ENCODE peak calls at places on chromosomes 11 and 22, in ten cellular contexts. M is CD8-positive, alpha-beta memory T cell; N is uterus; Y is dorsolateral prefrontal cortex; V is lower lobe of right lung; X is A549; L is AG04449; F is heart right ventricle; A is stomach; D is cardiac fibroblast. J is an unnamed sample.

GRCh38 chr11:9851366-9851765 is 187.5 kb downstream of the SWAP70 start:
- DNase-seq in M (no peak), N (no peak), Y (no peak), V (no peak), X (no peak), L (peak), F (no peak), A (no peak), D (peak), J (peak)

GRCh38 chr11:13287026-13287425 is 9.4 kb downstream of the BMAL1 start:
- DNase-seq in M (peak), N (no peak), Y (no peak), V (no peak), X (no peak), L (no peak), F (no peak), A (no peak), D (no peak), J (no peak)

GRCh38 chr11:57324154-57324885 is 432 bp downstream of the TNKS1BP1 start:
- DNase-seq in M (no peak), N (peak), Y (peak), V (peak), X (peak), L (no peak), F (peak), A (peak), D (peak), J (peak)

GRCh38 chr11:118152552-118153471 is at the start of gene SCN4B:
- DNase-seq in M (no peak), N (peak), Y (peak), V (peak), X (peak), L (no peak), F (peak), A (peak), D (peak), J (peak)

GRCh38 chr22:45977003-45977395 is at the start of gene WNT7B:
- DNase-seq in M (no peak), N (no peak), Y (no peak), V (peak), X (peak), L (no peak), F (no peak), A (no peak), D (no peak), J (peak)

GRCh38 chr11:95599959-95600586 is 189.5 kb downstream of the FAM76B start:
- DNase-seq in M (no peak), N (no peak), Y (no peak), V (no peak), X (no peak), L (no peak), F (no peak), A (no peak), D (no peak), J (no peak)

GRCh38 chr11:128757886-128758612 is 64.2 kb downstream of the FLI1 start:
- DNase-seq in M (no peak), N (no peak), Y (no peak), V (no peak), X (no peak), L (no peak), F (no peak), A (no peak), D (no peak), J (peak)

GRCh38 chr11:74896311-74896710 is 52.6 kb downstream of the XRRA1 start:
- DNase-seq in M (no peak), N (no peak), Y (no peak), V (no peak), X (no peak), L (no peak), F (no peak), A (no peak), D (no peak), J (no peak)

GRCh38 chr22:37033605-37034430 is 14.3 kb downstream of the MPST start:
- DNase-seq in M (no peak), N (no peak), Y (no peak), V (no peak), X (no peak), L (no peak), F (no peak), A (no peak), D (no peak), J (no peak)

GRCh38 chr22:47204002-47204979 is 441.8 kb downstream of the TBC1D22A start:
- DNase-seq in M (no peak), N (no peak), Y (no peak), V (no peak), X (no peak), L (no peak), F (no peak), A (peak), D (peak), J (no peak)

GRCh38 chr11:236774-237767 is at the start of gene PSMD13:
- DNase-seq in M (peak), N (peak), Y (peak), V (peak), X (peak), L (no peak), F (peak), A (peak), D (peak), J (peak)

GRCh38 chr22:24409707-24410106 is 17.7 kb upstream of the ADORA2A start:
- DNase-seq in M (no peak), N (no peak), Y (no peak), V (no peak), X (no peak), L (no peak), F (no peak), A (no peak), D (no peak), J (peak)

GRCh38 chr11:28835790-28836189 is 727.6 kb downstream of the METTL15 start:
- DNase-seq in M (no peak), N (no peak), Y (no peak), V (no peak), X (peak), L (no peak), F (no peak), A (no peak), D (peak), J (peak)

GRCh38 chr22:17769013-17769715 is 5.1 kb downstream of the BID start:
- DNase-seq in M (no peak), N (no peak), Y (no peak), V (peak), X (no peak), L (no peak), F (no peak), A (no peak), D (no peak), J (no peak)

GRCh38 chr22:45548991-45549736 is 46.5 kb downstream of the FBLN1 start:
- DNase-seq in M (no peak), N (peak), Y (no peak), V (no peak), X (peak), L (no peak), F (no peak), A (peak), D (peak), J (peak)

GRCh38 chr22:22848364-22848866 is 39.2 kb upstream of the IGLL5 start:
- DNase-seq in M (peak), N (no peak), Y (peak), V (peak), X (peak), L (no peak), F (peak), A (peak), D (peak), J (peak)

GRCh38 chr22:40547729-40548143 is 88.8 kb downstream of the MRTFA start:
- DNase-seq in M (no peak), N (no peak), Y (no peak), V (no peak), X (no peak), L (no peak), F (no peak), A (no peak), D (no peak), J (peak)

GRCh38 chr22:26885441-26886261 is 228.3 kb downstream of the MIAT start:
- DNase-seq in M (no peak), N (no peak), Y (no peak), V (no peak), X (no peak), L (no peak), F (no peak), A (no peak), D (no peak), J (no peak)

GRCh38 chr11:1870721-1871466 is 18.0 kb downstream of the LSP1 start:
- DNase-seq in M (peak), N (no peak), Y (peak), V (peak), X (no peak), L (no peak), F (no peak), A (no peak), D (no peak), J (no peak)

GRCh38 chr11:70618471-70619101 is 220.3 kb downstream of the CTTN start:
- DNase-seq in M (no peak), N (no peak), Y (no peak), V (no peak), X (no peak), L (no peak), F (no peak), A (no peak), D (no peak), J (no peak)

GRCh38 chr11:134802116-134802515 is 390.1 kb upstream of the B3GAT1 start:
- DNase-seq in M (no peak), N (no peak), Y (no peak), V (no peak), X (no peak), L (no peak), F (no peak), A (no peak), D (no peak), J (no peak)

GRCh38 chr11:125464266-125464662 is 31.8 kb downstream of the FEZ1 start:
- DNase-seq in M (no peak), N (no peak), Y (no peak), V (no peak), X (peak), L (no peak), F (no peak), A (no peak), D (peak), J (peak)

GRCh38 chr11:69537126-69537525 is 55.7 kb downstream of the LINC01488 start:
- DNase-seq in M (no peak), N (no peak), Y (no peak), V (no peak), X (no peak), L (no peak), F (no peak), A (no peak), D (no peak), J (no peak)

GRCh38 chr11:87176044-87176443 is 138.3 kb downstream of the TMEM135 start:
- DNase-seq in M (no peak), N (no peak), Y (no peak), V (no peak), X (peak), L (no peak), F (no peak), A (no peak), D (no peak), J (peak)

GRCh38 chr11:117187428-117187798 is 8.9 kb downstream of the SIDT2 start:
- DNase-seq in M (no peak), N (peak), Y (no peak), V (no peak), X (no peak), L (no peak), F (no peak), A (peak), D (no peak), J (no peak)

GRCh38 chr11:96205460-96205809 is 137.6 kb downstream of the MAML2 start:
- DNase-seq in M (no peak), N (no peak), Y (no peak), V (no peak), X (no peak), L (no peak), F (no peak), A (no peak), D (no peak), J (no peak)

GRCh38 chr11:43579171-43579918 is 101.2 kb upstream of the HSD17B12 start:
- DNase-seq in M (no peak), N (no peak), Y (no peak), V (no peak), X (peak), L (no peak), F (no peak), A (no peak), D (peak), J (peak)

GRCh38 chr22:23235425-23235824 is 55.1 kb downstream of the BCR start:
- DNase-seq in M (no peak), N (no peak), Y (no peak), V (no peak), X (no peak), L (no peak), F (no peak), A (no peak), D (no peak), J (no peak)

GRCh38 chr22:19802001-19802880 is 41.7 kb downstream of the TBX1 start:
- DNase-seq in M (no peak), N (no peak), Y (no peak), V (peak), X (no peak), L (no peak), F (no peak), A (no peak), D (no peak), J (no peak)

GRCh38 chr22:39690901-39691620 is 120.5 kb downstream of the CACNA1I start:
- DNase-seq in M (no peak), N (no peak), Y (peak), V (no peak), X (no peak), L (no peak), F (no peak), A (no peak), D (peak), J (no peak)

GRCh38 chr22:25542720-25543402 is 21.6 kb upstream of the GRK3 start:
- DNase-seq in M (no peak), N (no peak), Y (no peak), V (no peak), X (no peak), L (no peak), F (no peak), A (no peak), D (no peak), J (no peak)

GRCh38 chr22:40838486-40838885 is 18.0 kb downstream of the ST13 start:
- DNase-seq in M (no peak), N (no peak), Y (no peak), V (no peak), X (no peak), L (no peak), F (no peak), A (no peak), D (no peak), J (no peak)

GRCh38 chr11:90757851-90758494 is 535.1 kb upstream of the CHORDC1 start:
- DNase-seq in M (no peak), N (no peak), Y (no peak), V (no peak), X (no peak), L (no peak), F (no peak), A (no peak), D (no peak), J (no peak)

GRCh38 chr11:57205046-57205671 is 23.4 kb downstream of the LRRC55 start:
- DNase-seq in M (no peak), N (no peak), Y (no peak), V (no peak), X (peak), L (peak), F (no peak), A (no peak), D (peak), J (peak)

GRCh38 chr11:80586464-80586863 is 1145.6 kb upstream of the TENM4 start:
- DNase-seq in M (no peak), N (no peak), Y (no peak), V (no peak), X (no peak), L (no peak), F (no peak), A (no peak), D (no peak), J (peak)

GRCh38 chr22:29635734-29636357 is 32.4 kb downstream of the NF2 start:
- DNase-seq in M (no peak), N (no peak), Y (no peak), V (no peak), X (peak), L (no peak), F (no peak), A (no peak), D (peak), J (peak)

GRCh38 chr11:1310772-1311468 is 1.5 kb upstream of the TOLLIP start:
- DNase-seq in M (peak), N (no peak), Y (no peak), V (no peak), X (no peak), L (no peak), F (no peak), A (no peak), D (no peak), J (no peak)

GRCh38 chr11:111765984-111766833 is at the start of gene PPP2R1B:
- DNase-seq in M (peak), N (peak), Y (peak), V (peak), X (peak), L (no peak), F (peak), A (peak), D (peak), J (peak)

GRCh38 chr11:118241191-118242098 is 10.7 kb downstream of the MPZL3 start:
- DNase-seq in M (peak), N (peak), Y (no peak), V (peak), X (no peak), L (no peak), F (peak), A (peak), D (peak), J (peak)

GRCh38 chr11:21866781-21867180 is 326.1 kb upstream of the ANO5 start:
- DNase-seq in M (no peak), N (no peak), Y (no peak), V (no peak), X (no peak), L (no peak), F (no peak), A (no peak), D (no peak), J (no peak)

DNA sequence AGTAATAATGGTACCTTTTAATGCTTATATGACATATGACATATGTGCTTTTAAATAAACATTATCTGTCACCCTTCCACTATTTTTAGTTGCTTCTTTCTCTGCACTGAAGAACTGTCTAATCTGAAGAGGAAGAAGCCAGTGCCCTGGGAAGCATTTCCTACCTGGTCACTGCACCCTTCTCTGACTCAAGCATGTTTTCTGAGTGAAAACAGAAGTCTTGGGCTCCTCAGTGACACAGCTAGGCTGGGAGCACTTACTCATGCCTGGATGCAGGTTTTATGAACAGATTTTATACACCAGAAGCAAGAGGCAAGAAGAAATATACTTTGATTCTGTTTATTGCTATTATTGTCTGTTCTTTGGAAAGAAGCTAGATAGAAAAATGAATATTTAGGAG is 388.3 kb upstream of the CCDC90B start:
- DNase-seq in M (no peak), N (no peak), Y (no peak), V (no peak), X (no peak), L (no peak), F (no peak), A (no peak), D (no peak), J (peak)
- H3K4me3 ChIP-seq in M (no peak), N (no peak), Y (no peak), V (no peak), X (no peak), L (no peak), F (no peak), A (no peak), D (no peak), J (no peak)

GRCh38 chr11:63952570-63952969 is 13.8 kb downstream of the NAA40 start:
- DNase-seq in M (no peak), N (no peak), Y (no peak), V (no peak), X (no peak), L (no peak), F (no peak), A (no peak), D (no peak), J (peak)
- H3K4me3 ChIP-seq in M (no peak), N (no peak), Y (no peak), V (no peak), X (no peak), L (no peak), F (no peak), A (no peak), D (no peak), J (no peak)

GRCh38 chr22:44369241-44369652 is 56.5 kb upstream of the SHISAL1 start:
- DNase-seq in M (no peak), N (no peak), Y (no peak), V (peak), X (no peak), L (no peak), F (no peak), A (no peak), D (no peak), J (no peak)
- H3K4me3 ChIP-seq in M (no peak), N (no peak), Y (no peak), V (no peak), X (no peak), L (no peak), F (no peak), A (no peak), D (no peak), J (no peak)

GRCh38 chr11:62446091-62446490 is 27.3 kb downstream of the SCGB1A1 start:
- DNase-seq in M (no peak), N (peak), Y (no peak), V (no peak), X (no peak), L (no peak), F (no peak), A (no peak), D (no peak), J (no peak)

GRCh38 chr11:62443390-62444201 is 24.8 kb downstream of the SCGB1A1 start:
- DNase-seq in M (no peak), N (peak), Y (no peak), V (no peak), X (no peak), L (no peak), F (peak), A (no peak), D (peak), J (no peak)

GRCh38 chr11:62444835-62445234 is 26.0 kb downstream of the SCGB1A1 start:
- DNase-seq in M (no peak), N (peak), Y (no peak), V (no peak), X (no peak), L (no peak), F (no peak), A (no peak), D (no peak), J (no peak)

GRCh38 chr11:62445314-62445740 is 26.5 kb downstream of the SCGB1A1 start:
- DNase-seq in M (no peak), N (peak), Y (no peak), V (no peak), X (no peak), L (no peak), F (peak), A (peak), D (peak), J (no peak)

GRCh38 chr11:62444271-62444833 is 25.5 kb downstream of the SCGB1A1 start:
- DNase-seq in M (no peak), N (peak), Y (peak), V (peak), X (no peak), L (no peak), F (peak), A (peak), D (peak), J (peak)
- H3K4me3 ChIP-seq in M (no peak), N (peak), Y (peak), V (peak), X (no peak), L (peak), F (peak), A (peak), D (peak), J (peak)

DNA sequence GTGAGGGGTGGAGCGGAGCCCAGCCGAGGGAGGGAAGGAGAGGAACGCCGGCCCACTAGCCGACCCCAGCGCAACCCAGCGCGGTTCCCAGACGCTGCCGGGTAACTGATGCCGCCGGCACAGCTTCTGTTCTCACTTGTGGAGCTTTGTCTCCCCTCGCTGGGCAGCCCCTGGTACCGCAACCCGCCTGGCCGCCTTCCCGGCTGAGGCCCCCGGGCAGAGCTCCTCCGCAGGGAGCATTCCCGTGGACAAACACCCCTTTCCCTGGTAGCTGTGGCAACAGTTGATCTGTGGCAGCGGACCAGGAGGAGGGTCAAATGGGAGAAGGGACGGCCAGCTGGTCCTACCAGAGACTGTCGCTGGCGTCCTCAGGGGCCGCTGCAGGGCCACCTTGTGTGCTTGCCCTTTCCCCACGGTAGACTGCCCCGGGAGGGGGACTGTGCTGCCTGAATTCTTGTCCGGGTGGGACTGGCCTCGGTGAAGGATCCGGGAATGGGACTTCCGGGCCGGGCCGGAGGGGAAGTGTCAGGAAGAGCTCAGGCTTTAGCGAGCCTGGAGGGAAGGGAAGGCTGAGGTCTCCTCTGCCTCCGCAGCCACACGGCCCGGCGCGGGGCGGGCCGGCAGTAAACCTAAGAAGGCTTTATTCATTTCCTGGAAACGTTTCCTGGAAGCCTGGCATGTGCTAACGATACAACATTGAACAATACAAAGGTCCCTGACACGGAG is 468.0 kb downstream of the OPCML start:
- DNase-seq in M (no peak), N (peak), Y (peak), V (peak), X (no peak), L (peak), F (peak), A (peak), D (peak), J (peak)
- H3K4me3 ChIP-seq in M (no peak), N (peak), Y (peak), V (peak), X (no peak), L (peak), F (peak), A (peak), D (peak), J (peak)